ENCODE peak calls at places on chromosomes 16 and 17, in nine cellular contexts. W is thoracic aorta, B is tibial nerve, M is GM12865, G is H9, V is cardiac muscle cell, Y is NB4, Z is epithelial cell of proximal tubule, K is PC-3. J is an unnamed sample.

GRCh38 chr17:9887521-9887920 is 17.6 kb downstream of the RCVRN start:
- DNase-seq in V (no peak), Y (no peak), B (no peak), K (peak), G (no peak), M (no peak), Z (no peak), W (no peak), J (peak)

GRCh38 chr16:27402964-27403600 is 1.1 kb downstream of the IL21R start:
- DNase-seq in V (no peak), M (peak), K (no peak), G (no peak), W (no peak), Z (no peak), Y (no peak), B (no peak), J (no peak)

GRCh38 chr16:65059421-65059980 is 62.4 kb downstream of the CDH11 start:
- DNase-seq in Y (no peak), M (no peak), G (no peak), Z (no peak), W (no peak), K (no peak), B (no peak), V (no peak), J (no peak)

GRCh38 chr16:84033251-84034195 is 9.1 kb downstream of the SLC38A8 start:
- DNase-seq in G (no peak), M (no peak), V (no peak), Y (no peak), W (no peak), B (no peak), Z (no peak), K (no peak), J (no peak)

GRCh38 chr16:78199325-78200022 is 100.0 kb downstream of the WWOX start:
- DNase-seq in G (no peak), M (no peak), K (peak), Z (no peak), W (no peak), B (no peak), V (no peak), Y (no peak), J (no peak)

GRCh38 chr16:1538804-1539520 is 5.5 kb downstream of the TMEM204 start:
- DNase-seq in K (no peak), V (no peak), B (no peak), Y (peak), W (no peak), M (peak), Z (no peak), G (peak), J (no peak)

GRCh38 chr17:979211-979538 is 401 bp downstream of the NXN start:
- DNase-seq in K (no peak), G (no peak), Y (no peak), M (no peak), V (no peak), B (no peak), Z (no peak), W (no peak), J (no peak)

GRCh38 chr16:50259334-50260205 is 6.8 kb upstream of the ADCY7 start:
- DNase-seq in W (no peak), G (no peak), K (no peak), Z (no peak), B (peak), V (peak), Y (peak), M (no peak), J (no peak)

GRCh38 chr17:45284176-45285140 is 22.6 kb upstream of the SPATA32 start:
- DNase-seq in Y (peak), W (no peak), V (no peak), M (peak), Z (no peak), K (peak), G (peak), B (no peak), J (no peak)

GRCh38 chr17:9931144-9931543 is 26.1 kb upstream of the RCVRN start:
- DNase-seq in V (no peak), Z (no peak), Y (no peak), B (no peak), K (no peak), M (no peak), W (no peak), G (no peak), J (peak)

GRCh38 chr17:4043862-4044261 is 79.6 kb upstream of the ATP2A3 start:
- DNase-seq in M (peak), W (no peak), K (no peak), B (no peak), V (no peak), Y (no peak), Z (no peak), G (no peak), J (no peak)

GRCh38 chr16:85089485-85089884 is 22.8 kb downstream of the CIBAR2 start:
- DNase-seq in V (peak), B (no peak), M (no peak), W (no peak), G (no peak), Z (no peak), K (no peak), Y (no peak), J (no peak)

GRCh38 chr17:29444589-29444988 is 54.4 kb downstream of the TAOK1 start:
- DNase-seq in Z (no peak), B (no peak), K (peak), M (no peak), V (peak), Y (no peak), G (no peak), W (no peak), J (no peak)

GRCh38 chr17:50570516-50570915 is 10.0 kb downstream of the CACNA1G start:
- DNase-seq in B (no peak), W (no peak), V (no peak), Z (no peak), G (no peak), K (no peak), Y (no peak), M (no peak), J (no peak)

GRCh38 chr16:67430504-67431076 is 331 bp upstream of the HSD11B2 start:
- DNase-seq in G (no peak), W (no peak), V (no peak), B (no peak), Y (no peak), K (peak), M (peak), Z (no peak), J (no peak)

GRCh38 chr17:1627987-1628855 is at the start of gene SLC43A2:
- DNase-seq in K (peak), G (peak), Z (no peak), B (peak), V (peak), Y (peak), W (no peak), M (peak), J (peak)

DNA sequence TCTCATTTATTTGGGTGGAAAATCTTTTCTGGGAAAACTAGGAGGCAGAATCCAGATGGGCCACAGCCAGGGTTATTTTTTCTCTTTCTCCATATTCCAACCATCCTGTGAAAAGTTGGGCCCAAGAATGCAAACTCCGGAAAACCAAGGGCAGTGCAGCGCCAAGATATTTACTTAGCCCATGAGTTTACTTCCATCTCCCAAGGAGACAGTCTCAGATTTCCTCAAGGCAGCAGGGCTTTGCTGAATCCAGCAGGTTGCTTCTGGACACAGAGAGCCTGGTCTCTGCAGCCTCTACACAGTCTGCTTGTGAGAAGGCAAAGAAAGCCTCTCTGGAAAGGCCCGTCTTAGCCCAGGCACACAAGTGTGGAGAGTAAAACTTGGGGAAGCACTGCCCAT is 15.7 kb downstream of the COPRS start:
- DNase-seq in B (no peak), W (no peak), G (no peak), M (no peak), V (no peak), Y (no peak), Z (no peak), K (no peak), J (no peak)
- TF ChIP-seq CTCF in B (no peak), W (no peak), G (no peak), M (no peak), V (no peak), Y (no peak), Z (no peak), K (no peak), J (no peak)

DNA sequence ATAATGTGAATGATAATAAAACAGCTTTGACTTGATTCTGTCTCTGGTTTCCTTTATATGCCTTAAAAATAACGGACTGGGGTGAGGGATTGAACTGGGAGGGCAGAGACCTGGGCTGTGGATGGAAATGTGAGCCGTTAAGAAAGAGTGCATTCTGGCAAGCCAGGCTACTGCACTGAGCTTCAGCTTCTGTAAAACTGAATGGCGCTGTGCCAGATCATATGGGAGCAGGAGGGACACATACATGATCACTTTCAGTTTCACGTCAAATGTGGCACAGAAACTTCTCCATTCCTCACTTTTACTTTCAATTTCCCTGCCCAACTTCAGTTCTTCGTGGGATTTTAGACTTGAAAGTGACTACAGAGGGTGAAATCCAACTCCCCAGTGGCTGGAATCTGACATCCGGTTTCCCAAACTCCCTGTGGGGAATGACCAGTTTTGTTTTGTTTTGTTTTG is 1.1 kb downstream of the MT2A start:
- DNase-seq in M (peak), V (peak), Y (peak), G (no peak), Z (no peak), B (peak), W (no peak), K (peak), J (peak)
- TF ChIP-seq CTCF in M (no peak), V (no peak), Y (no peak), G (peak), Z (no peak), B (no peak), W (no peak), K (no peak), J (no peak)

GRCh38 chr16:15457958-15458357 is 23.6 kb downstream of the BMERB1 start:
- DNase-seq in M (no peak), G (no peak), Z (no peak), B (no peak), W (no peak), K (peak), V (no peak), Y (no peak), J (no peak)
- TF ChIP-seq CTCF in M (no peak), G (peak), Z (no peak), B (no peak), W (no peak), K (peak), V (no peak), Y (no peak), J (no peak)

DNA sequence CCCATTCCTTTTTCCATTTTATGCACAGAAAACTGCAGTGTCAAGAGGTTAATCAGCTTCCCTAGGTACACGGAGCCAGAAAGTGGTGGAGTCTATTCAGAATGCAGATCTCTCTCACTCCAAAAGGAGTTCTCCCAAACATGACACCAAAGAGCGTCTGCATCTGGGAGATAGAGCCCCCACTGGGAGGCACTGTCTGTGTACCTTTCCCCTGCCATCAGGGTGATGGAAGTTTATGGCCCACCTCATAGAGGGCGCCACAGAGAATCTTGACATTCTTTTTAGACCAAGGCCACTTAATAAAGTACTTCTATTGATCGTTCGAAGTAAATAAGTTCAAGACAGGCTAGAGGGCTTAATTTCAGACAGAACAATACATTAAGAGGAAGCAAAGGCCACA is 493.7 kb upstream of the ERCC4 start:
- DNase-seq in M (peak), Z (no peak), W (no peak), V (no peak), G (peak), Y (peak), K (no peak), B (no peak), J (no peak)
- TF ChIP-seq CTCF in M (peak), Z (peak), W (no peak), V (no peak), G (peak), Y (peak), K (no peak), B (no peak), J (no peak)

GRCh38 chr16:24538756-24539294 is 541 bp upstream of the RBBP6 start:
- DNase-seq in M (no peak), G (no peak), Z (peak), B (no peak), W (no peak), Y (no peak), K (peak), V (no peak), J (no peak)
- TF ChIP-seq CTCF in M (no peak), G (no peak), Z (no peak), B (no peak), W (no peak), Y (no peak), K (no peak), V (no peak), J (no peak)

GRCh38 chr17:81980122-81980521 is 2.7 kb downstream of the ASPSCR1 start:
- DNase-seq in M (no peak), W (no peak), G (no peak), B (no peak), Z (no peak), V (no peak), K (no peak), Y (no peak), J (no peak)

GRCh38 chr17:81977211-81978091 is at the start of gene ASPSCR1:
- DNase-seq in M (peak), K (peak), Z (no peak), V (peak), B (peak), Y (peak), W (peak), G (peak), J (peak)

GRCh38 chr17:81976332-81977210 is 858 bp upstream of the ASPSCR1 start:
- DNase-seq in Z (no peak), K (peak), B (peak), M (peak), W (no peak), Y (peak), G (peak), V (no peak), J (no peak)

GRCh38 chr17:81980752-81981239 is 3.4 kb downstream of the ASPSCR1 start:
- DNase-seq in W (no peak), K (no peak), V (no peak), M (no peak), Z (no peak), B (no peak), Y (no peak), G (no peak), J (no peak)

DNA sequence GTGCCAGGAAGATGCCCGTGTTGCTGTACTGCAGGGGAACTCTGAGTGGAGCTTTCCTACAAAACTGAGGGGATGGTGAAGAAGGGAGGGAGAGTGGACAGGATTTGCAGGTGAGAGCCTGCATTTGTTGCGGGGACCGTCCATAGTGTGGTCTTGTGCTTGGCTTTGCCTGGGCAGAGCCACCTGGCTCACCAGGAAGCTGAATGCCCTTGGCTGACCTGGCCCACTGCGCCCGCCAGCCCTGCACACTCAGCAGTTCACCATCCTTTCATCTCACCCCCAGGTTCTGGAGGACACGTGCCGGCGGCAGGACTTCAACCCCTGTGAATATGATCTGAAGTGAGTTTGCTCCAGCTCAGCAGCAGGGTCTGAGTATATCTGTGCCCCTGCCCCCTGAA is 1.5 kb downstream of the ASPSCR1 start:
- DNase-seq in Z (no peak), B (no peak), M (no peak), K (no peak), V (no peak), G (no peak), Y (no peak), W (no peak), J (no peak)
- TF ChIP-seq CTCF in Z (no peak), B (no peak), M (no peak), K (no peak), V (no peak), G (no peak), Y (no peak), W (no peak), J (no peak)

GRCh38 chr16:87173294-87173883 is 143.8 kb downstream of the C16orf95 start:
- DNase-seq in B (no peak), K (no peak), W (no peak), M (no peak), Y (no peak), Z (no peak), V (peak), G (no peak), J (no peak)

GRCh38 chr16:87174061-87174460 is 143.1 kb downstream of the C16orf95 start:
- DNase-seq in K (no peak), M (no peak), G (peak), B (no peak), W (no peak), Y (no peak), Z (no peak), V (no peak), J (no peak)

GRCh38 chr16:87171723-87172122 is 145.5 kb downstream of the C16orf95 start:
- DNase-seq in Z (no peak), G (no peak), K (no peak), B (no peak), M (no peak), V (no peak), Y (no peak), W (no peak), J (no peak)

GRCh38 chr16:87170310-87170709 is 146.9 kb downstream of the C16orf95 start:
- DNase-seq in V (no peak), B (no peak), Z (no peak), G (no peak), M (no peak), K (no peak), W (no peak), Y (no peak), J (no peak)

DNA sequence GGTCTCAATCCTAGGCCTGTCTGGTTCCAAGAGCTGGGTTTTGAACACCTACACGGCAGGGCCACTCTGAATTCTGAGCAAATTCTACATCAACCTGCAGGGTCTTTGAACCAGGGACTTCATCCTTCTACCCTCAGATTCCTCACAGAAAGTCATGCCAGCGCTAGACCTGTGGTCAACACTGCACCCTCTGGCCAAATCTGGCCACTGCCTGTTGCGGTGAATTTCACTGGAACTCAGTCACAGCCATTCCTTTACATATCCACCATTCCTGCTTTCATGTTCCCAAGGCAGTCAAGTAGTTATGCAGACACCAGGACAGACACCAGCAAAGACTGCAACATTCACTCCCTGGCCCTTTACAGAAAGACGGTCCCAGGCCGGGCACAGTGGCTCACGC is 144.6 kb downstream of the C16orf95 start:
- DNase-seq in B (no peak), M (no peak), V (peak), K (no peak), Z (no peak), W (no peak), Y (no peak), G (no peak), J (no peak)
- TF ChIP-seq CTCF in B (no peak), M (no peak), V (peak), K (peak), Z (no peak), W (no peak), Y (no peak), G (peak), J (no peak)

DNA sequence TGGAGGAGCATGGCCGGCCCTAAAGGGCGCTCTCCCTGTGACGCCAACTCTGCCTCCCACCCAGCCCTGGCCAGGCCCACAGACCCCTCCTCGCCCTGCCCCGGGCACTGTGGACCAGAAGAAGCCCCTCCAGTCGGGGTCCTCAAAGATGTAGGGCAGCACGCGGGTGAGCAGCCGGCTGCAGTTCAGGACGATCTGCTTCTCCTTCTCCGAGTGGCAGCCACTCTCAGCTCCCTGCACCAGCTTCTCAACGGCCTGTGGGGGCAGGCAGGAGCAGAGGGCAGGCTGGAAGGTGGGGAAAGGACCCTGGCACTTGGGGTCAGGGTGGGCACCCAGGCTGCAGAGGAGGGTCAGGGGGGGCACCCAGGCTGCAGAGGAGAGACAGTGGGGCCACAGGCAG is 8.9 kb downstream of the HID1 start:
- DNase-seq in V (no peak), G (peak), Z (no peak), B (no peak), K (no peak), W (no peak), M (no peak), Y (peak), J (no peak)
- TF ChIP-seq CTCF in V (peak), G (peak), Z (no peak), B (no peak), K (peak), W (no peak), M (peak), Y (no peak), J (no peak)

DNA sequence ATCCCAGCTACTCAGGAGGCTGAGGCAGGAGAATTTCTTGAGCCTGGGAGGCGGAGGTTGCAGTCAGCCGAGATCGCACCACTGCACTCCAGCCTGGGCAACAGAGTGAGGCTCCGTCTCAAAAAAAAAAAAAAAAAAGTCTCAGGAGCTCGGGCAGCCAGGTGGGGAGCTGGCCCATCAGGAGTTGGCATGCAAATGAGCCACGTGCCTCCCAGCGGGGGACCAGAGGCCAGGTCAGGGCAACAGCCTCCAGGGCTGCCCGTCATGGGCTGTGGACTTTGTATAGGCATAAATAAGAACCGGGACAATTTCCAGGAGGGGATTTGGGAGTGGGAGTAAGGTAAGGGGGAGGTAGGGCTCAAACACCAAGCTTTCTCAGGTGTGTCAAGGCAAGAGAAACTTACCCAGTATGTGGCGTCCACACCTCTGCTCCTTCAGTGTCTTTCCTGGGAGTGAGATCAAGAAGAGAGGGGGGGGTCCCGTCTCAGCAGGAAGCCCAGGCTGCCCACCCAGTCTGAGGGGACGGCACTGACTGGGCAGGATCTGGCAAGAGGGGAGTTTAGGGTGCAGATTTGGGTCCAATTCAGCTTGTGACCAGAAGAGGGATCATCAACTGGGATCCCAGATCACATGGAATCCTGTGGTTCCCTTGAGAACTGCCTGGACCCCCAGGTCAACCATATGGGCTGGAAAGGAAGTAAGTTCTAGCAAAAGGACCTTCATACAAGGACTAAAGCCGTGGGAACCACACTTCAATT is 22.3 kb upstream of the G6PC1 start:
- DNase-seq in W (no peak), Z (no peak), K (no peak), G (peak), V (no peak), M (no peak), Y (no peak), B (no peak), J (no peak)
- TF ChIP-seq CTCF in W (no peak), Z (peak), K (peak), G (peak), V (peak), M (no peak), Y (no peak), B (no peak), J (no peak)